ENCODE peak calls at places on chromosome 16, in six cellular contexts. B is germinal center; I is Ammon's horn; F is IMR-90; M is C1 segment of cervical spinal cord; Y is activated gamma-delta T cell treated with anti-CD3 and anti-CD28 coated beads, Interleukin-2, amount 50 U/mL, for 16 hours. T is an unnamed sample.

GRCh38 chr16:88289549-88290344 is 93.0 kb upstream of the ZNF469 start:
- DNase-seq in F (no peak), I (no peak), Y (no peak), M (no peak), B (no peak), T (no peak)

GRCh38 chr16:88347656-88348376 is 34.9 kb upstream of the ZNF469 start:
- DNase-seq in Y (no peak), B (peak), I (no peak), M (no peak), F (no peak), T (no peak)

GRCh38 chr16:27503662-27504061 is 46.1 kb downstream of the GTF3C1 start:
- DNase-seq in F (no peak), M (no peak), I (no peak), B (no peak), Y (no peak), T (no peak)

GRCh38 chr16:49010396-49010795 is 271.2 kb downstream of the CBLN1 start:
- DNase-seq in F (no peak), B (no peak), I (no peak), Y (no peak), M (no peak), T (no peak)

GRCh38 chr16:2830355-2830695 is 222 bp downstream of the ZG16B start:
- DNase-seq in B (no peak), Y (no peak), I (no peak), F (no peak), M (no peak), T (no peak)

GRCh38 chr16:67277999-67278772 is 1.1 kb upstream of the PLEKHG4 start:
- DNase-seq in M (no peak), F (peak), I (no peak), Y (no peak), B (no peak), T (no peak)

GRCh38 chr16:23082161-23082788 is 67.0 kb downstream of the USP31 start:
- DNase-seq in I (peak), Y (no peak), F (no peak), B (no peak), M (no peak), T (no peak)

GRCh38 chr16:23324727-23325126 is 22.6 kb downstream of the SCNN1B start:
- DNase-seq in Y (no peak), F (no peak), M (no peak), I (no peak), B (no peak), T (no peak)

GRCh38 chr16:59632266-59632855 is 898.2 kb upstream of the GOT2 start:
- DNase-seq in B (no peak), I (no peak), M (no peak), F (peak), Y (no peak), T (peak)

GRCh38 chr16:69077251-69077650 is 28.2 kb upstream of the HAS3 start:
- DNase-seq in Y (no peak), I (no peak), B (no peak), M (no peak), F (peak), T (no peak)

GRCh38 chr16:13999895-14000425 is 71.2 kb upstream of the MRTFB start:
- DNase-seq in Y (no peak), M (no peak), F (no peak), I (peak), B (peak), T (no peak)

GRCh38 chr16:68972008-68972407 is 128.7 kb downstream of the TANGO6 start:
- DNase-seq in B (no peak), F (no peak), M (no peak), I (no peak), Y (no peak), T (no peak)